ENCODE peak calls at places on chromosome 6, in nine cellular contexts. T is IMR-90; I is dorsolateral prefrontal cortex; A is mesenteric fat pad; W is COR-L47; X is EL; H is stromal cell of bone marrow; E is NCI-H510A treated with DMSO at 0.1 percent for 48 hours; U is stimulated activated naive CD8-positive, alpha-beta T cell treated with anti-CD3 and anti-CD28 coated beads, Interleukin-15, Interleukin-2, amounts not matched to agents 100 U/mL and 50 U/mL, for 24 hours. Q is an unnamed sample.

GRCh38 chr6:168414696-168415095 is 26.3 kb upstream of the SMOC2 start:
- DNase-seq in T (no peak), I (no peak), A (no peak), W (peak; percentile 1), X (no peak), H (peak; percentile 10), E (no peak), U (no peak), Q (no peak)

GRCh38 chr6:14120556-14120955 is 3.0 kb downstream of the CD83 start:
- DNase-seq in T (no peak), I (no peak), A (no peak), W (no peak), X (no peak), H (no peak), E (no peak), U (no peak), Q (no peak)

GRCh38 chr6:41063884-41064285 is 8.3 kb downstream of the OARD1 start:
- DNase-seq in T (no peak), I (no peak), A (no peak), W (no peak), X (no peak), H (no peak), E (peak; percentile 38), U (no peak), Q (no peak)

GRCh38 chr6:70166088-70166958 is 136.6 kb downstream of the COL9A1 start:
- DNase-seq in T (peak; percentile 15), I (peak; percentile 81), A (no peak), W (peak; percentile 57), X (peak; percentile 33), H (peak; percentile 26), E (peak; percentile 24), U (peak; percentile 36), Q (peak; percentile 78)

GRCh38 chr6:28725890-28726348 is 197.9 kb downstream of the TRIM27 start:
- DNase-seq in T (peak; percentile 35), I (no peak), A (no peak), W (no peak), X (peak; percentile 64), H (no peak), E (no peak), U (peak; percentile 23), Q (peak; percentile 18)

GRCh38 chr6:43052842-43053544 is 658 bp downstream of the CUL7 start:
- DNase-seq in T (peak; percentile 20), I (no peak), A (no peak), W (no peak), X (peak; percentile 28), H (no peak), E (peak; percentile 24), U (peak; percentile 14), Q (no peak)

GRCh38 chr6:25172819-25173218 is 106.4 kb upstream of the CARMIL1 start:
- DNase-seq in T (peak; percentile 92), I (no peak), A (no peak), W (no peak), X (peak; percentile 99), H (peak; percentile 56), E (no peak), U (no peak), Q (peak; percentile 96)

GRCh38 chr6:39956951-39957350 is 22.7 kb upstream of the MOCS1 start:
- DNase-seq in T (peak; percentile 20), I (no peak), A (no peak), W (no peak), X (peak; percentile 27), H (no peak), E (no peak), U (no peak), Q (no peak)

GRCh38 chr6:118660218-118660569 is 8.8 kb upstream of the CEP85L start:
- DNase-seq in T (no peak), I (no peak), A (no peak), W (peak; percentile 72), X (peak; percentile 14), H (no peak), E (peak; percentile 88), U (peak; percentile 68), Q (no peak)